ENCODE peak calls at places on chromosomes 6 and 20, in seven cellular contexts. F is A549, A is K562, L is tibial nerve, T is transverse colon, S is sigmoid colon, E is GM12878. U is an unnamed sample.

GRCh38 chr6:128259036-128259734 is 261.2 kb downstream of the PTPRK start:
- DNase-seq in F (no peak), A (no peak), L (no peak), T (no peak), S (no peak), E (peak; percentile 3), U (no peak)

GRCh38 chr6:147033267-147033666 is 170.9 kb upstream of the STXBP5 start:
- DNase-seq in F (no peak), A (no peak), L (no peak), T (no peak), S (no peak), E (no peak), U (no peak)

GRCh38 chr6:129501401-129502051 is 208.5 kb downstream of the ARHGAP18 start:
- DNase-seq in F (no peak), A (peak; percentile 76), L (peak; percentile 43), T (peak; percentile 14), S (peak; percentile 73), E (no peak), U (no peak)

GRCh38 chr6:113672691-113673149 is 184.4 kb upstream of the MARCKS start:
- DNase-seq in F (no peak), A (no peak), L (peak; percentile 49), T (no peak), S (peak; percentile 70), E (no peak), U (no peak)

GRCh38 chr20:57790176-57790575 is 80.4 kb upstream of the PMEPA1 start:
- DNase-seq in F (no peak), A (no peak), L (no peak), T (no peak), S (peak; percentile 21), E (no peak), U (no peak)

GRCh38 chr6:15244605-15245360 is 1.1 kb upstream of the JARID2 start:
- DNase-seq in F (peak; percentile 27), A (no peak), L (peak; percentile 74), T (peak; percentile 84), S (peak; percentile 95), E (no peak), U (peak; percentile 93)

GRCh38 chr6:35105078-35105477 is 36.1 kb downstream of the TCP11 start:
- DNase-seq in F (no peak), A (no peak), L (no peak), T (no peak), S (no peak), E (no peak), U (no peak)

GRCh38 chr6:13234130-13234529 is 94.2 kb downstream of the TBC1D7 start:
- DNase-seq in F (no peak), A (no peak), L (no peak), T (no peak), S (no peak), E (no peak), U (no peak)

GRCh38 chr6:28334272-28335039 is 1.5 kb downstream of the ZSCAN31 start:
- DNase-seq in F (no peak), A (no peak), L (no peak), T (no peak), S (no peak), E (no peak), U (no peak)

GRCh38 chr6:127582777-127583462 is 5.9 kb downstream of the C6orf58 start:
- DNase-seq in F (peak; percentile 22), A (no peak), L (no peak), T (no peak), S (no peak), E (no peak), U (no peak)

GRCh38 chr6:101434601-101435000 is 41.1 kb downstream of the GRIK2 start:
- DNase-seq in F (no peak), A (no peak), L (no peak), T (no peak), S (no peak), E (no peak), U (no peak)

GRCh38 chr6:31402324-31403282 is 792 bp upstream of the MICA start:
- DNase-seq in F (no peak), A (peak; percentile 36), L (peak; percentile 32), T (peak; percentile 38), S (peak; percentile 76), E (no peak), U (no peak)

GRCh38 chr20:40471261-40471629 is 217.8 kb downstream of the MAFB start:
- DNase-seq in F (no peak), A (peak; percentile 10), L (no peak), T (peak; percentile 22), S (no peak), E (no peak), U (peak; percentile 60)

GRCh38 chr6:163861627-163862026 is 447.1 kb downstream of the QKI start:
- DNase-seq in F (no peak), A (no peak), L (no peak), T (no peak), S (no peak), E (no peak), U (peak; percentile 68)

GRCh38 chr6:29828471-29828797 is 809 bp downstream of the HLA-G start:
- DNase-seq in F (no peak), A (peak; percentile 25), L (no peak), T (no peak), S (no peak), E (no peak), U (no peak)
- H3K4me3 ChIP-seq in F (no peak overlapping the region), A (no peak overlapping the region), L (peak overlapping the region; percentile 29), T (no peak overlapping the region), S (peak overlapping the region; percentile 20), E (no peak overlapping the region), U (peak overlapping the region; percentile 34)

DNA sequence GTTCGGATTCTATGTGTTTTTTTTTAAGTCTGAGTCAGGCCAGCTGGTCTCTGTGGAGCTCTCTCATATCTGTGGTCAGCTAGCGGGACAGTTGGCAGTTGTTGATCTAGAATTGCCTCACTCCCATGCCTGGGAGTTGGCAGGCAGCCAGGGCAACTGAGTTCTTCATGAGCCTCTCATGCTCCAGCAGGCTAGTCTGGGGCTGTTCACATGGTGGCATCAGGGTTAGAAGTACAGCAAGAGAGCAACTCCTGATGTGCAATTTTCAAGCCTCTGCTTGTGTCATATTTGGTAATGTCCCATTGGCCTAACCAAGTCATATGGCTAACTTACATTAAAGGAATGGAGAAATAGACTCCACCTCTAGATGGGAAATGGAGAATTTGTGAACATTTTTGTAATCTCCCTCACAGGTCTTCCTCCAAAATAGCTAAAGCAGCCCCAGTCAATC is 6.7 kb upstream of the IFT52 start:
- DNase-seq in F (no peak), A (peak; percentile 73), L (peak; percentile 74), T (peak; percentile 24), S (no peak), E (no peak), U (no peak)
- TF ChIP-seq EP300 in F (no peak), A (peak; percentile 89), L (no peak), T (no peak), S (no peak), E (no peak), U (no peak)

GRCh38 chr6:26034901-26035300 is 52.3 kb upstream of the HFE start:
- DNase-seq in F (no peak), A (no peak), L (no peak), T (no peak), S (no peak), E (no peak), U (no peak)
- H3K4me3 ChIP-seq in F (no peak overlapping the region), A (no peak overlapping the region), L (no peak overlapping the region), T (no peak overlapping the region), S (no peak overlapping the region), E (no peak overlapping the region), U (no peak overlapping the region)

GRCh38 chr20:45038747-45039469 is 62.0 kb downstream of the KCNS1 start:
- DNase-seq in F (no peak), A (no peak), L (no peak), T (no peak), S (no peak), E (no peak), U (no peak)
- TF ChIP-seq EP300 in F (no peak), A (no peak), L (no peak), T (no peak), S (no peak), E (no peak), U (no peak)